ENCODE peak calls at places on chromosomes 5 and 9, in seven cellular contexts. F is neuronal stem cell, V is brain microvascular endothelial cell, B is cardiac muscle cell, C is head of caudate nucleus, N is cerebellum, U is GM03348. H is an unnamed sample.

GRCh38 chr5:92980491-92980890 is 600.5 kb downstream of the NR2F1-AS1 start:
- DNase-seq in F (no peak), V (no peak), B (peak; percentile 15), C (no peak), N (no peak), U (no peak), H (no peak)

GRCh38 chr5:139414601-139415121 is 10.8 kb upstream of the SPATA24 start:
- DNase-seq in F (no peak), V (no peak), B (no peak), C (peak; percentile 71), N (no peak), U (no peak), H (no peak)

GRCh38 chr9:33082538-33083326 is 6.3 kb upstream of the SMU1 start:
- DNase-seq in F (no peak), V (no peak), B (no peak), C (no peak), N (peak; percentile 38), U (no peak), H (peak; percentile 12)

GRCh38 chr5:98585661-98586310 is 187.7 kb upstream of the RGMB start:
- DNase-seq in F (no peak), V (no peak), B (no peak), C (no peak), N (no peak), U (no peak), H (no peak)

GRCh38 chr9:134484479-134484878 is 157.1 kb upstream of the COL5A1 start:
- DNase-seq in F (no peak), V (no peak), B (no peak), C (peak; percentile 58), N (peak; percentile 32), U (no peak), H (no peak)

GRCh38 chr5:1235838-1236237 is 10.7 kb downstream of the SLC6A18 start:
- DNase-seq in F (no peak), V (no peak), B (no peak), C (no peak), N (no peak), U (no peak), H (no peak)

GRCh38 chr5:167721926-167722440 is 569.5 kb upstream of the WWC1 start:
- DNase-seq in F (no peak), V (no peak), B (no peak), C (no peak), N (no peak), U (no peak), H (no peak)

GRCh38 chr5:8953016-8953415 is 592.9 kb downstream of the SEMA5A start:
- DNase-seq in F (no peak), V (no peak), B (no peak), C (no peak), N (no peak), U (no peak), H (no peak)

GRCh38 chr5:139299477-139299876 is 5.9 kb downstream of the MATR3 start:
- DNase-seq in F (no peak), V (no peak), B (no peak), C (no peak), N (no peak), U (no peak), H (no peak)

GRCh38 chr5:145681216-145681615 is 153.9 kb downstream of the PRELID2 start:
- DNase-seq in F (no peak), V (no peak), B (no peak), C (no peak), N (no peak), U (no peak), H (no peak)

GRCh38 chr9:76687861-76688374 is 76.3 kb upstream of the PCA3 start:
- DNase-seq in F (no peak), V (peak; percentile 83), B (peak; percentile 84), C (no peak), N (no peak), U (peak; percentile 73), H (no peak)

GRCh38 chr9:33112099-33112498 is 35.6 kb upstream of the SMU1 start:
- DNase-seq in F (no peak), V (no peak), B (no peak), C (no peak), N (no peak), U (no peak), H (no peak)

GRCh38 chr9:113748135-113748534 is 128.0 kb upstream of the ZNF618 start:
- DNase-seq in F (no peak), V (no peak), B (no peak), C (no peak), N (no peak), U (no peak), H (no peak)